ENCODE peak calls at places on chromosomes 4 and X, in nine cellular contexts. One of them, this sample, is unnamed.

GRCh38 chr4:87122252-87122651 is 98.2 kb downstream of the KLHL8 start:
- DNase-seq in MM.1S: no peak
- DNase-seq in endothelial cell of umbilical vein: no peak
- DNase-seq in K562: no peak
- DNase-seq in HCT116: no peak
- DNase-seq in PC-9: no peak
- DNase-seq in GM23338: no peak
- DNase-seq in neural progenitor cell: no peak
- DNase-seq in fibroblast of lung: peak
- DNase-seq in this sample: peak

GRCh38 chrX:138018145-138018799 is 452.3 kb downstream of the ZIC3 start:
- DNase-seq in MM.1S: no peak
- DNase-seq in endothelial cell of umbilical vein: no peak
- DNase-seq in K562: no peak
- DNase-seq in HCT116: no peak
- DNase-seq in PC-9: no peak
- DNase-seq in GM23338: no peak
- DNase-seq in neural progenitor cell: no peak
- DNase-seq in fibroblast of lung: peak
- DNase-seq in this sample: peak

GRCh38 chrX:28854637-28855036 is 267.4 kb downstream of the IL1RAPL1 start:
- DNase-seq in MM.1S: no peak
- DNase-seq in endothelial cell of umbilical vein: no peak
- DNase-seq in K562: no peak
- DNase-seq in HCT116: no peak
- DNase-seq in PC-9: no peak
- DNase-seq in GM23338: no peak
- DNase-seq in neural progenitor cell: no peak
- DNase-seq in fibroblast of lung: peak
- DNase-seq in this sample: no peak

GRCh38 chr4:3518511-3518880 is 13.7 kb downstream of the LRPAP1 start:
- DNase-seq in MM.1S: no peak
- DNase-seq in endothelial cell of umbilical vein: no peak
- DNase-seq in K562: no peak
- DNase-seq in HCT116: no peak
- DNase-seq in PC-9: no peak
- DNase-seq in GM23338: no peak
- DNase-seq in neural progenitor cell: no peak
- DNase-seq in fibroblast of lung: no peak
- DNase-seq in this sample: no peak

GRCh38 chr4:74549936-74550335 is 105.0 kb downstream of the AREG start:
- DNase-seq in MM.1S: no peak
- DNase-seq in endothelial cell of umbilical vein: no peak
- DNase-seq in K562: no peak
- DNase-seq in HCT116: no peak
- DNase-seq in PC-9: no peak
- DNase-seq in GM23338: no peak
- DNase-seq in neural progenitor cell: no peak
- DNase-seq in fibroblast of lung: peak
- DNase-seq in this sample: no peak

GRCh38 chr4:145731026-145731425 is 51.1 kb downstream of the C4orf51 start:
- DNase-seq in MM.1S: no peak
- DNase-seq in endothelial cell of umbilical vein: no peak
- DNase-seq in K562: no peak
- DNase-seq in HCT116: no peak
- DNase-seq in PC-9: no peak
- DNase-seq in GM23338: no peak
- DNase-seq in neural progenitor cell: no peak
- DNase-seq in fibroblast of lung: peak
- DNase-seq in this sample: peak

GRCh38 chr4:152817331-152817730 is 37.6 kb downstream of the ARFIP1 start:
- DNase-seq in MM.1S: peak
- DNase-seq in endothelial cell of umbilical vein: peak
- DNase-seq in K562: no peak
- DNase-seq in HCT116: no peak
- DNase-seq in PC-9: no peak
- DNase-seq in GM23338: no peak
- DNase-seq in neural progenitor cell: no peak
- DNase-seq in fibroblast of lung: peak
- DNase-seq in this sample: no peak

GRCh38 chr4:13548984-13549546 is 4.8 kb upstream of the NKX3-2 start:
- DNase-seq in MM.1S: peak
- DNase-seq in endothelial cell of umbilical vein: peak
- DNase-seq in K562: peak
- DNase-seq in HCT116: peak
- DNase-seq in PC-9: peak
- DNase-seq in GM23338: peak
- DNase-seq in neural progenitor cell: peak
- DNase-seq in fibroblast of lung: peak
- DNase-seq in this sample: peak

GRCh38 chr4:127975121-127975770 is 10.0 kb downstream of the ABHD18 start:
- DNase-seq in MM.1S: no peak
- DNase-seq in endothelial cell of umbilical vein: no peak
- DNase-seq in K562: no peak
- DNase-seq in HCT116: no peak
- DNase-seq in PC-9: no peak
- DNase-seq in GM23338: no peak
- DNase-seq in neural progenitor cell: no peak
- DNase-seq in fibroblast of lung: peak
- DNase-seq in this sample: no peak

GRCh38 chr4:186709509-186709908 is 14.1 kb downstream of the FAT1 start:
- DNase-seq in MM.1S: no peak
- DNase-seq in endothelial cell of umbilical vein: no peak
- DNase-seq in K562: no peak
- DNase-seq in HCT116: no peak
- DNase-seq in PC-9: no peak
- DNase-seq in GM23338: no peak
- DNase-seq in neural progenitor cell: no peak
- DNase-seq in fibroblast of lung: no peak
- DNase-seq in this sample: no peak

DNA sequence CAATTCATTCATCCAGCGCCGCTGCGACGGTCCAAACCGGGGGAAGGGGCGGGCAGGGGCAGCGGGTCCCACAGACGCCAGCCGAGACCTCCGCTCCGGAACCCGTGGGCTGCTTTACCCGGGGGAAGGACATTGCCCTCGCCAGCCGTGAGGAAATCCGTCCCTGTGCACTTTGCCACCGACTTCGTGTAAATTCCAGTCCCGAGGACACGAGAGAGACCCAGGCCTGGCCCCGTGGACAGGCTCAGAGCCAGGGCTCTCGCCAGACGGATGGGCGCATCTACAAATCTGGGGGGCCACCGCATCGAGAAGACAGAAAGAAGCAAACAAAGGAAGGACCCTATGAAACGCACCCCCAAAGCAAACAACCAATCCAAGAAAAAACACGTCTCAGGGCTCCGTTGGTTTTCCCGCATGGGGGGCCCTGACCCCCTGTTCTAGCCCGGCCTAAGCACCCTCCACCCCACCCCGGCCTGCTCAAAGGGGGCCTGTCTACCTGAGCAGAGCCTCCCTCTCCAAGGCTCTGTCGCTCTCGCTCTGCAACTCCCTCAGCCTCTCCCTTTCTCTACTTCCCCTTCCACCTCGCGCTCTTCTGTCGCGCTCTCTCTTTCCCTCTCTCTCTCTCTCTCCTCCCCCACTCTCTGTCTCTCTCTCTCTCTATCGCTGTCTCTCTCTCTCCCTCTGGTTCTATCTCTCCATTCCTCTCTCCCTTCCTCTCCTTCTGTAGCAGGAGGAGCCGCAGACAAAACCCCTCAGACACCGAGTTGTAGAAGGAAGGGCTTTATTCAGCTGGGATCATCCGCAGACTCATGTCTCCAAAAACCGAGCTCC is 11.3 kb downstream of the FRG2 start:
- DNase-seq in MM.1S: no peak
- DNase-seq in endothelial cell of umbilical vein: no peak
- DNase-seq in K562: no peak
- DNase-seq in HCT116: no peak
- DNase-seq in PC-9: no peak
- DNase-seq in GM23338: peak
- DNase-seq in neural progenitor cell: peak
- DNase-seq in fibroblast of lung: no peak
- DNase-seq in this sample: peak
- TF ChIP-seq EZH2 in MM.1S: no peak
- TF ChIP-seq EZH2 in endothelial cell of umbilical vein: peak
- TF ChIP-seq EZH2 in K562: no peak
- TF ChIP-seq EZH2 in HCT116: no peak
- TF ChIP-seq EZH2 in PC-9: no peak
- TF ChIP-seq EZH2 in GM23338: peak
- TF ChIP-seq EZH2 in neural progenitor cell: peak
- TF ChIP-seq EZH2 in fibroblast of lung: peak
- TF ChIP-seq EZH2 in this sample: no peak

DNA sequence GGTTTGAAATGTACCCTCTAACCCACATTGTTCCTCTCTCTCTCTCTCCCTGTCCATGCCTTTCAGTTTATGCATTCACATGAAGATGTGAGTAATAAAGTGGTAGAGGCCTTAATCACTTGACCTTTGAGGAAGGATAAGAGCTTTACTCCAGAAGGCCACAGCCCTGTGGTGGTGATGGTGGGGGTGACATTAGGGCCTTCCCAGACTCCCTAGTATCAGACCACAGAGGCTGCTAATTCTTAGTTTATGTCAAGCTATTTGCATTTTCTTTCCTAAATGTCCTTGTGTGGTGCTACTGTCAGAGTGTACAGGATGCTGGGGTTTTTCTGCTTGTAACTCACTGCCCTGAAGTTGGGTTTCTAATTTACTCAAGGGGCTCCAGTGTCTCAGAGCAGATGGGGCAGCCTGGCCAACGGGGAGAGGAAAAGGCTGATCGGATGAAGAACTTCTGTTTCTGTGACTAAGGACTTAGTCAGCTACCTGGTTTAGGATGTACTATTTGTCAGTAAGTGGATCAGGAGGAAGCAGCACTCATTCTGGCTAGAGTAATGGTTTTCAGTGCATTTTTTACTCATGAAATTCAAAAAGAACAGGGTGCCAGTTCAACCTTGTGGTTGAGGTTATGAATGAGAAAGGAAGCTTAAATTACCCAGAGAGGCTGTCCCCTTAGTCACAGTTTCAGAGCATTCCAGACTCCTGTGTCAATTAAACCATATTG is 509.6 kb upstream of the DIPK2B start:
- DNase-seq in MM.1S: no peak
- DNase-seq in endothelial cell of umbilical vein: peak
- DNase-seq in K562: no peak
- DNase-seq in HCT116: peak
- DNase-seq in PC-9: peak
- DNase-seq in GM23338: no peak
- DNase-seq in neural progenitor cell: no peak
- DNase-seq in fibroblast of lung: peak
- DNase-seq in this sample: peak
- H3K4me3 ChIP-seq in MM.1S: no peak
- H3K4me3 ChIP-seq in endothelial cell of umbilical vein: no peak
- H3K4me3 ChIP-seq in K562: no peak
- H3K4me3 ChIP-seq in HCT116: no peak
- H3K4me3 ChIP-seq in PC-9: no peak
- H3K4me3 ChIP-seq in GM23338: no peak
- H3K4me3 ChIP-seq in neural progenitor cell: no peak
- H3K4me3 ChIP-seq in fibroblast of lung: no peak
- H3K4me3 ChIP-seq in this sample: no peak

DNA sequence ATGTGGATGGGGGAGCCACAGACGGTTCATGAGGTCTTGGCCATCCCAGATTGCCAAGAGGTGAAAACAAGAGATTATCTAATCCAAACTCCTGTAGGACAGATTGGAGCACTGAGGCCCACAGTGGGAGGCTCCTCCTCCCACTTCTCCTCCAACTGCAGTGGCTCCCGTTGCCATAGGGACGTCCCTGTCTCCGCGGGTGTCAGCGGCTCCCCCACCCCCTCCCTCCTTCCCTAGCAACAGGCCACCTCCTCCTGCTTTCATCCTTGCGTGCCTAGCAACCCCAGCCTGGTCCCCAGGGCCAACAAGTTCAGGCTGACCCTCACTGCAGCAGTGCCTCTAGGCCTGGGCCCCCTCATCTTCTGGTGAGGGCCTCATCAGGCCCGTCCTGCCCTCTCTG is 6.8 kb upstream of the IQSEC2 start:
- DNase-seq in MM.1S: no peak
- DNase-seq in endothelial cell of umbilical vein: no peak
- DNase-seq in K562: peak
- DNase-seq in HCT116: no peak
- DNase-seq in PC-9: no peak
- DNase-seq in GM23338: peak
- DNase-seq in neural progenitor cell: peak
- DNase-seq in fibroblast of lung: peak
- DNase-seq in this sample: peak
- H3K27ac ChIP-seq in MM.1S: no peak
- H3K27ac ChIP-seq in endothelial cell of umbilical vein: no peak
- H3K27ac ChIP-seq in K562: no peak
- H3K27ac ChIP-seq in HCT116: peak
- H3K27ac ChIP-seq in PC-9: no peak
- H3K27ac ChIP-seq in GM23338: no peak
- H3K27ac ChIP-seq in neural progenitor cell: no peak
- H3K27ac ChIP-seq in fibroblast of lung: peak
- H3K27ac ChIP-seq in this sample: no peak

GRCh38 chr4:174213734-174214101 is 69.7 kb downstream of the FBXO8 start:
- DNase-seq in MM.1S: no peak
- DNase-seq in endothelial cell of umbilical vein: no peak
- DNase-seq in K562: no peak
- DNase-seq in HCT116: no peak
- DNase-seq in PC-9: no peak
- DNase-seq in GM23338: peak
- DNase-seq in neural progenitor cell: peak
- DNase-seq in fibroblast of lung: no peak
- DNase-seq in this sample: no peak

GRCh38 chr4:174210354-174210753 is 73.1 kb downstream of the FBXO8 start:
- DNase-seq in MM.1S: no peak
- DNase-seq in endothelial cell of umbilical vein: no peak
- DNase-seq in K562: no peak
- DNase-seq in HCT116: no peak
- DNase-seq in PC-9: no peak
- DNase-seq in GM23338: peak
- DNase-seq in neural progenitor cell: peak
- DNase-seq in fibroblast of lung: no peak
- DNase-seq in this sample: no peak

GRCh38 chr4:174210952-174211490 is 72.4 kb downstream of the FBXO8 start:
- DNase-seq in MM.1S: no peak
- DNase-seq in endothelial cell of umbilical vein: no peak
- DNase-seq in K562: no peak
- DNase-seq in HCT116: no peak
- DNase-seq in PC-9: no peak
- DNase-seq in GM23338: no peak
- DNase-seq in neural progenitor cell: no peak
- DNase-seq in fibroblast of lung: no peak
- DNase-seq in this sample: no peak

GRCh38 chr4:174211611-174212044 is 71.8 kb downstream of the FBXO8 start:
- DNase-seq in MM.1S: no peak
- DNase-seq in endothelial cell of umbilical vein: no peak
- DNase-seq in K562: no peak
- DNase-seq in HCT116: no peak
- DNase-seq in PC-9: no peak
- DNase-seq in GM23338: no peak
- DNase-seq in neural progenitor cell: peak
- DNase-seq in fibroblast of lung: no peak
- DNase-seq in this sample: no peak

DNA sequence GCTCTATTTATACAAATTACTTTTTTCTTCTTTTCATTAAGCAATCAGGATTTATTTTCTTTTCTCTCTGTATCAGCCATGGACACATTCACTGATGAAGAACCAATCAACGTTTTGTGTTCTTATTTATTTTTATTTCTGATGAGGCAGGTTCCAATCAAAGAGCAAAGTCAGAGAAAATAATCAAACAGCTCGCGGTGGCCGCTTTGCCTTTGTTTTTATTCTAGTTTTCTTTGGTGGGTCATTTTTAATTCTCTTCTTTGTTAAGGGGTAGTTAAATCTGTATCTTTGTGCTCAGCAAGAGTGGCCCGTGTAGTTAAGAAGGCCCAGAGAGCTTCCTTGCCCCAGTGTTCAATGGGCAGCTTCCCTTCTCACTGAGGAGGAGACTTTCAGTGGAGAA is 71.4 kb downstream of the FBXO8 start:
- DNase-seq in MM.1S: no peak
- DNase-seq in endothelial cell of umbilical vein: no peak
- DNase-seq in K562: no peak
- DNase-seq in HCT116: no peak
- DNase-seq in PC-9: no peak
- DNase-seq in GM23338: no peak
- DNase-seq in neural progenitor cell: no peak
- DNase-seq in fibroblast of lung: no peak
- DNase-seq in this sample: no peak
- TF ChIP-seq EZH2 in MM.1S: no peak
- TF ChIP-seq EZH2 in endothelial cell of umbilical vein: peak
- TF ChIP-seq EZH2 in K562: no peak
- TF ChIP-seq EZH2 in HCT116: no peak
- TF ChIP-seq EZH2 in PC-9: no peak
- TF ChIP-seq EZH2 in GM23338: no peak
- TF ChIP-seq EZH2 in neural progenitor cell: peak
- TF ChIP-seq EZH2 in fibroblast of lung: no peak
- TF ChIP-seq EZH2 in this sample: no peak